ENCODE peak calls at places on chromosome 19, in eight cellular contexts. One of them, this sample, is unnamed.
A peak's percentile ranks its signal among the peaks of the same experiment; 100 is the strongest.

GRCh38 chr19:1007852-1008251 is 7.6 kb downstream of the GRIN3B start:
- DNase-seq in endothelial cell: no peak
- DNase-seq in IMR-90: no peak
- DNase-seq in lower lobe of right lung: no peak
- DNase-seq in DND-41: no peak
- DNase-seq in RWPE1: no peak
- DNase-seq in psoas muscle: no peak
- DNase-seq in HCT116: no peak
- DNase-seq in this sample: no peak

GRCh38 chr19:51119089-51119488 is 5.6 kb upstream of the SIGLEC9 start:
- DNase-seq in HCT116: no peak
- DNase-seq in IMR-90: no peak
- DNase-seq in psoas muscle: no peak
- DNase-seq in lower lobe of right lung: no peak
- DNase-seq in endothelial cell: no peak
- DNase-seq in DND-41: no peak
- DNase-seq in RWPE1: no peak
- DNase-seq in this sample: no peak

GRCh38 chr19:13797870-13798269 is 2.6 kb downstream of the ZSWIM4 start:
- DNase-seq in DND-41: no peak
- DNase-seq in RWPE1: no peak
- DNase-seq in HCT116: no peak
- DNase-seq in lower lobe of right lung: peak; percentile 62
- DNase-seq in endothelial cell: no peak
- DNase-seq in IMR-90: peak; percentile 71
- DNase-seq in psoas muscle: no peak
- DNase-seq in this sample: no peak

GRCh38 chr19:32104465-32105235 is 240.8 kb upstream of the ZNF507 start:
- DNase-seq in HCT116: no peak
- DNase-seq in DND-41: no peak
- DNase-seq in psoas muscle: no peak
- DNase-seq in lower lobe of right lung: no peak
- DNase-seq in RWPE1: peak; percentile 52
- DNase-seq in endothelial cell: no peak
- DNase-seq in IMR-90: no peak
- DNase-seq in this sample: no peak

GRCh38 chr19:5882421-5882968 is 12.2 kb upstream of the FUT5 start:
- DNase-seq in lower lobe of right lung: no peak
- DNase-seq in IMR-90: no peak
- DNase-seq in psoas muscle: no peak
- DNase-seq in HCT116: no peak
- DNase-seq in RWPE1: no peak
- DNase-seq in endothelial cell: no peak
- DNase-seq in DND-41: no peak
- DNase-seq in this sample: no peak

GRCh38 chr19:32691291-32691951 is at the start of gene NUDT19:
- DNase-seq in IMR-90: peak; percentile 73
- DNase-seq in endothelial cell: no peak
- DNase-seq in psoas muscle: peak; percentile 93
- DNase-seq in lower lobe of right lung: peak; percentile 94
- DNase-seq in DND-41: peak; percentile 91
- DNase-seq in RWPE1: peak; percentile 81
- DNase-seq in HCT116: peak; percentile 75
- DNase-seq in this sample: peak; percentile 57

GRCh38 chr19:30785728-30786127 is 413.5 kb downstream of the ZNF536 start:
- DNase-seq in endothelial cell: no peak
- DNase-seq in psoas muscle: no peak
- DNase-seq in RWPE1: no peak
- DNase-seq in IMR-90: no peak
- DNase-seq in HCT116: no peak
- DNase-seq in DND-41: no peak
- DNase-seq in lower lobe of right lung: no peak
- DNase-seq in this sample: no peak

GRCh38 chr19:15466851-15467733 is 2.7 kb upstream of the RASAL3 start:
- DNase-seq in lower lobe of right lung: no peak
- DNase-seq in RWPE1: no peak
- DNase-seq in DND-41: peak; percentile 78
- DNase-seq in endothelial cell: no peak
- DNase-seq in IMR-90: peak; percentile 43
- DNase-seq in HCT116: no peak
- DNase-seq in psoas muscle: no peak
- DNase-seq in this sample: no peak

DNA sequence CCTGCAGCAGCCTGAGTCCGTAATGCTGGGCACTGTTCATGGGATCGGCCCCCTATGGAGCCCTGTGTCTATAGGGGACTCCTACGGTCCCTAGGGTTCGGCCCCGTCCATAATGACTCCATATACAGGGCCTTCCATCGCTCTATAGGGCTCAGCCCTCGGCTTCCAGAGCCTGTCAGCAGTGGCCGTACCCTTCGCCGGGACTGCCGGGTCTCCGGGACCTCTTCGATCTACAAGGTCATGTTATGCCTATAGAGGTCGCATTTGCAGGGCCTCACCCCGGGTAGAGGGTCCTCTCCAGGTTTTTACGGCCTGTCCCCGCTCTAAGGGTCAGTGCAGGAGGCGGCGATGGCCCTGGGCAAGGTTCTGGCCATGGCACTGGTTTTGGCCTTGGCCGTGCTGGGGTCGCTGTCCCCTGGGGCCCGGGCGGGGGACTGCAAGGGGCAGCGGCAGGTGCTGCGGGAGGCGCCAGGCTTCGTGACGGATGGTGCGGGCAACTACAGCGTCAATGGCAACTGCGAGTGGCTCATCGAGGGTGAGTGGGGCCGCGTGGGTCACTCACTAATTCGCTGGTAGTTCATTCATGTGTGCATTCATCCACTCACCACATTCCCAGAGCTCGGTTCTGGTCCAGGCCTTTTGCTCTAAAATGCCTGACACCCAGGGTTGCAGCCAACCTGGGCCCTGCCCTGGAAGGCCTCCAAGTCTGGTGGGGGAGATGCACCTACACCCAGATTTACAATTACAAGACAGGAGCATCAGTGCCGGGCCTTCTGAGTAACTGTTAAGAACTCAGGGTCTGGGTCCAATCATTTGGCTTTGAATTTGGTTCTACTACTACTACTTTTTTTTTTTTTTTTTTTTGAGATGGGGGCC is 699 bp downstream of the MEGF8 start:
- DNase-seq in HCT116: no peak
- DNase-seq in endothelial cell: peak; percentile 39
- DNase-seq in DND-41: peak; percentile 43
- DNase-seq in RWPE1: peak; percentile 17
- DNase-seq in psoas muscle: peak; percentile 68
- DNase-seq in lower lobe of right lung: no peak
- DNase-seq in IMR-90: no peak
- DNase-seq in this sample: peak; percentile 12
- TF ChIP-seq CTCF in HCT116: no peak
- TF ChIP-seq CTCF in endothelial cell: no peak
- TF ChIP-seq CTCF in DND-41: peak; percentile 49
- TF ChIP-seq CTCF in RWPE1: no peak
- TF ChIP-seq CTCF in psoas muscle: peak; percentile 9
- TF ChIP-seq CTCF in lower lobe of right lung: no peak
- TF ChIP-seq CTCF in IMR-90: no peak
- TF ChIP-seq CTCF in this sample: peak; percentile 24

DNA sequence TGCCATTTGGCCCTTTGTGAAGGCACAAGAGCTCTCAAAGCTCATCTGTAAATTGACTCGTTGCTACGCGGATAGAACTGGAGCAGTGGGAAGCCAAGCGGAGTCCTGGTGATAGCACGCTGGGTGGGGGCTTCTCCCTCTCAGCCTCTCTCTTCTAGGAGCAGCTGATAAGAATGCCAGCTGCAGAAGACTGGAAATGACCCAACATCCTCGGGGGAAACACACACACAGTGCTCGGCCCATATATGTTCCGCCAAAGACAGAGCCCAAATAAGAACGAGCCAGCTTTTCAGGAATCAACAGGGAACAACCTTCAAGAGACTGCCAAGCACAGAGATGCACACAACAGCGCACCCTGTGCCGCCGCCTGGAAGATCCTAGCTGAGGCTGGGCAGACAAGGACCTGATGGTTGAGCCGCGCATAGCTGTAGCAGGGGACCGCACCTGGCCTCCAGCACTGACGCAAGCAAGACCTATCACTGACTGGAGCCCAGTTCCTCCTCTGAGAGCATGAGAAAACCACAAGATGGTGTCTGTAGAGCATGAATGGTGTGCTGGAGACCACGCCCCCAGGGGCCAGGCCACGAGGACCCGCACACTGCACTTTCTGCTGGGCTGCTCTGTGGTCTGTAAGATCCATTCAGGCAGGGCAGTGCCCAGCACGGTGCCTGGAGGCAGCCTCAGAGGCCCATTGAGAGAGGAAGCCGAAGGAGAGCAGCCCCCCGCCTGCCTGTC is 16.0 kb upstream of the SLC35E1 start:
- DNase-seq in DND-41: peak; percentile 82
- DNase-seq in RWPE1: no peak
- DNase-seq in endothelial cell: no peak
- DNase-seq in psoas muscle: peak; percentile 69
- DNase-seq in lower lobe of right lung: no peak
- DNase-seq in HCT116: no peak
- DNase-seq in IMR-90: peak; percentile 19
- DNase-seq in this sample: no peak
- TF ChIP-seq CTCF in DND-41: peak; percentile 53
- TF ChIP-seq CTCF in RWPE1: no peak
- TF ChIP-seq CTCF in endothelial cell: no peak
- TF ChIP-seq CTCF in psoas muscle: no peak
- TF ChIP-seq CTCF in lower lobe of right lung: no peak
- TF ChIP-seq CTCF in HCT116: no peak
- TF ChIP-seq CTCF in IMR-90: no peak
- TF ChIP-seq CTCF in this sample: no peak

GRCh38 chr19:48635966-48636858 is 967 bp downstream of the DBP start:
- DNase-seq in HCT116: no peak
- DNase-seq in RWPE1: no peak
- DNase-seq in endothelial cell: no peak
- DNase-seq in psoas muscle: peak; percentile 75
- DNase-seq in DND-41: peak; percentile 58
- DNase-seq in lower lobe of right lung: no peak
- DNase-seq in IMR-90: no peak
- DNase-seq in this sample: no peak

GRCh38 chr19:48637449-48637947 is 319 bp upstream of the DBP start:
- DNase-seq in DND-41: peak; percentile 100
- DNase-seq in IMR-90: peak; percentile 99
- DNase-seq in lower lobe of right lung: peak; percentile 100
- DNase-seq in endothelial cell: peak; percentile 94
- DNase-seq in RWPE1: peak; percentile 98
- DNase-seq in psoas muscle: peak; percentile 100
- DNase-seq in HCT116: peak; percentile 99
- DNase-seq in this sample: peak; percentile 92

GRCh38 chr19:48637948-48638830 is 1.0 kb upstream of the DBP start:
- DNase-seq in HCT116: peak; percentile 98
- DNase-seq in DND-41: peak; percentile 92
- DNase-seq in psoas muscle: peak; percentile 91
- DNase-seq in endothelial cell: peak; percentile 76
- DNase-seq in lower lobe of right lung: peak; percentile 89
- DNase-seq in IMR-90: peak; percentile 96
- DNase-seq in RWPE1: peak; percentile 97
- DNase-seq in this sample: peak; percentile 59

GRCh38 chr19:48635263-48635965 is 1.8 kb downstream of the DBP start:
- DNase-seq in endothelial cell: peak; percentile 67
- DNase-seq in RWPE1: peak; percentile 66
- DNase-seq in HCT116: no peak
- DNase-seq in psoas muscle: peak; percentile 88
- DNase-seq in IMR-90: no peak
- DNase-seq in DND-41: peak; percentile 77
- DNase-seq in lower lobe of right lung: peak; percentile 78
- DNase-seq in this sample: no peak

DNA sequence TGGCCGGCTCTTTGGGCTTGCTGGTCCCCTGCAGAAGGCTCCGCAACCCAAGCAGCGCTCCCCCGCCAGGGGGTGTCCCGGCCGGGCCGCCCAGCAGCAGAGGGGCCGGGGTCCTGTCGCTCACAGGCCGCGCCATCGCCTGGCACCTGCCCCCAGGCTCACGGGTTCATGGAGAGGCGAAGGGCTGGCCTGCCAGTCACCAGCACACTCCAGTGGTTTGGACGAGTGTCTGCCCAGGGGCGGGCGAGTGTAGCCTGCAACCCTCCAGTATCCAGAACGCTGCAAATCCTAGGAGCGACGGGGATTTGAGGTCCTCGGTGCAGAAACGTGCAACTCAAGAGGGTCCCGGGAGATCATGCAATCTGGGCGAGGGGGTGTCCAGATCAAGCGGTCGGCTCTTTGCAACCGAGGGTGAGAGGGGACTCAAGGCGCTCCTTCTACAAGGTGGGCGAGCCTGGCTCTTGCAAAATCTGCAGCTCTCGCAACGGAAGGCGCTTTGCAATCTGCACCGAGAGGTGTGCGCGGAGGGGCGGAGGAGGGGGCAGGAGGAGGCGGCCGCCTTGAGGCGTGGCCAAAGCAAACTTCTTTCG is at the start of gene DBP:
- DNase-seq in RWPE1: no peak
- DNase-seq in lower lobe of right lung: peak; percentile 80
- DNase-seq in IMR-90: no peak
- DNase-seq in HCT116: no peak
- DNase-seq in endothelial cell: no peak
- DNase-seq in psoas muscle: peak; percentile 83
- DNase-seq in DND-41: no peak
- DNase-seq in this sample: no peak
- TF ChIP-seq CTCF in RWPE1: no peak
- TF ChIP-seq CTCF in lower lobe of right lung: peak; percentile 24
- TF ChIP-seq CTCF in IMR-90: no peak
- TF ChIP-seq CTCF in HCT116: no peak
- TF ChIP-seq CTCF in endothelial cell: no peak
- TF ChIP-seq CTCF in psoas muscle: no peak
- TF ChIP-seq CTCF in DND-41: peak; percentile 32
- TF ChIP-seq CTCF in this sample: no peak

GRCh38 chr19:38849147-38849745 is 540 bp downstream of the HNRNPL start:
- DNase-seq in endothelial cell: peak; percentile 99
- DNase-seq in IMR-90: peak; percentile 92
- DNase-seq in DND-41: peak; percentile 97
- DNase-seq in HCT116: peak; percentile 84
- DNase-seq in psoas muscle: peak; percentile 99
- DNase-seq in RWPE1: peak; percentile 98
- DNase-seq in lower lobe of right lung: peak; percentile 98
- DNase-seq in this sample: peak; percentile 94

GRCh38 chr19:38850231-38850975 is 617 bp upstream of the HNRNPL start:
- DNase-seq in IMR-90: peak; percentile 100
- DNase-seq in psoas muscle: peak; percentile 100
- DNase-seq in lower lobe of right lung: peak; percentile 99
- DNase-seq in HCT116: peak; percentile 100
- DNase-seq in RWPE1: peak; percentile 99
- DNase-seq in DND-41: peak; percentile 100
- DNase-seq in endothelial cell: peak; percentile 94
- DNase-seq in this sample: peak; percentile 95

GRCh38 chr19:38850976-38851621 is 1.3 kb upstream of the HNRNPL start:
- DNase-seq in HCT116: no peak
- DNase-seq in IMR-90: no peak
- DNase-seq in endothelial cell: peak; percentile 30
- DNase-seq in lower lobe of right lung: peak; percentile 61
- DNase-seq in psoas muscle: peak; percentile 74
- DNase-seq in RWPE1: no peak
- DNase-seq in DND-41: peak; percentile 65
- DNase-seq in this sample: no peak

GRCh38 chr19:38848299-38849146 is 1.3 kb downstream of the HNRNPL start:
- DNase-seq in endothelial cell: no peak
- DNase-seq in psoas muscle: no peak
- DNase-seq in lower lobe of right lung: no peak
- DNase-seq in HCT116: no peak
- DNase-seq in RWPE1: no peak
- DNase-seq in DND-41: no peak
- DNase-seq in IMR-90: no peak
- DNase-seq in this sample: no peak

DNA sequence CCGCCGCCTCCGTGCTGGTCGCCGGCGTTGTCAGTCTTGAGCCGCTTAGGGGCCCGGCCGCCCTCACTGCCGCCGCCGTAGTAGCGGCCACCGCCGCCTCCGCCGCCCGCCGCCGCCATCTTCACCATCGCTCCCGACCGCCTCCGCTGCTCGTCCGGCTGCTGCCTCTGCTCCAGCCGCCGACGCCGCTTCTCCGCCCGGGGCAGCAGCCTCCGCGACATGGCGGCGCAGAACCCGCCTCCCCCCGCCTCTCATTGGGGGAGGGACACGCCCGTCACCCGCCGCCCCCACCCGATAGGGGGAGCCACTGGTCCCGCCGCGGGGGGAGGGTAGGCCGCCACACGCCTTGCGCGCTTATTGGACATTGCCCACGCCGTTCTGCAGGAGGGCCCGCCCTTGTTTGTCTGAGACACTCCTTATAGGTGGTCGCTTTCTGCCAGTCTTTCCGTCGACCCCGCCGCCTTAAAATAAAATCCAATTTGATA is at the start of gene HNRNPL:
- DNase-seq in endothelial cell: peak; percentile 99
- DNase-seq in IMR-90: no peak
- DNase-seq in RWPE1: peak; percentile 99
- DNase-seq in psoas muscle: no peak
- DNase-seq in lower lobe of right lung: peak; percentile 99
- DNase-seq in HCT116: no peak
- DNase-seq in DND-41: no peak
- DNase-seq in this sample: peak; percentile 99
- TF ChIP-seq CTCF in endothelial cell: peak; percentile 89
- TF ChIP-seq CTCF in IMR-90: peak; percentile 64
- TF ChIP-seq CTCF in RWPE1: no peak
- TF ChIP-seq CTCF in psoas muscle: peak; percentile 45
- TF ChIP-seq CTCF in lower lobe of right lung: peak; percentile 54
- TF ChIP-seq CTCF in HCT116: no peak
- TF ChIP-seq CTCF in DND-41: peak; percentile 42
- TF ChIP-seq CTCF in this sample: peak; percentile 59